ENCODE peak calls at places on chromosomes 16 and 17, in five cellular contexts. P is K562; A is CD4-positive, CD25-positive, alpha-beta regulatory T cell; L is fibroblast of lung; T is IMR-90. G is an unnamed sample.

GRCh38 chr17:21214777-21215541 is 998 bp upstream of the TMEM11 start:
- DNase-seq in P (no peak), A (no peak), L (peak; percentile 35), T (no peak), G (peak; percentile 12)

GRCh38 chr16:72829846-72830620 is 217.9 kb downstream of the ZFHX3 start:
- DNase-seq in P (no peak), A (no peak), L (no peak), T (peak; percentile 75), G (no peak)

GRCh38 chr17:83136156-83136555 is 56.7 kb downstream of the METRNL start:
- DNase-seq in P (no peak), A (no peak), L (no peak), T (no peak), G (no peak)

GRCh38 chr16:8679156-8679555 is 4.7 kb downstream of the ABAT start:
- DNase-seq in P (no peak), A (no peak), L (no peak), T (no peak), G (no peak)

GRCh38 chr16:10971560-10971961 is 27.2 kb downstream of the CLEC16A start:
- DNase-seq in P (peak; percentile 40), A (peak; percentile 81), L (peak; percentile 78), T (peak; percentile 92), G (peak; percentile 79)

GRCh38 chr16:17177242-17177967 is 293.4 kb downstream of the XYLT1 start:
- DNase-seq in P (no peak), A (no peak), L (peak; percentile 95), T (peak; percentile 68), G (no peak)

GRCh38 chr16:79104567-79104966 is 496.0 kb downstream of the MAF start:
- DNase-seq in P (no peak), A (no peak), L (no peak), T (no peak), G (peak; percentile 73)

GRCh38 chr16:78184554-78185183 is 85.2 kb downstream of the WWOX start:
- DNase-seq in P (no peak), A (no peak), L (peak; percentile 49), T (peak; percentile 82), G (no peak)

GRCh38 chr16:70428178-70428998 is 10.5 kb downstream of the ST3GAL2 start:
- DNase-seq in P (peak; percentile 90), A (no peak), L (peak; percentile 96), T (peak; percentile 97), G (peak; percentile 95)

GRCh38 chr16:67939507-67940435 is 3.1 kb upstream of the PSMB10 start:
- DNase-seq in P (no peak), A (peak; percentile 53), L (no peak), T (no peak), G (no peak)

GRCh38 chr17:67137860-67138259 is 93.5 kb downstream of the CACNG1 start:
- DNase-seq in P (no peak), A (peak; percentile 42), L (no peak), T (no peak), G (no peak)

GRCh38 chr16:82081271-82081670 is 46.2 kb downstream of the HSD17B2 start:
- DNase-seq in P (no peak), A (no peak), L (no peak), T (no peak), G (no peak)

GRCh38 chr17:78588258-78589030 is 11.2 kb upstream of the DNAH17 start:
- DNase-seq in P (no peak), A (no peak), L (no peak), T (no peak), G (no peak)

GRCh38 chr17:16943541-16944333 is 28.2 kb downstream of the TNFRSF13B start:
- DNase-seq in P (no peak), A (no peak), L (no peak), T (no peak), G (no peak)

GRCh38 chr16:679808-680624 is at the start of gene STUB1:
- DNase-seq in P (peak; percentile 80), A (peak; percentile 81), L (peak; percentile 78), T (peak; percentile 80), G (peak; percentile 94)

GRCh38 chr17:41697122-41697962 is 8.7 kb downstream of the EIF1 start:
- DNase-seq in P (no peak), A (no peak), L (no peak), T (peak; percentile 64), G (no peak)

GRCh38 chr17:82014971-82015310 is 7.7 kb downstream of the CENPX start:
- DNase-seq in P (no peak), A (no peak), L (no peak), T (no peak), G (no peak)
- H3K36me3 ChIP-seq in P (peaks cover 18% of the 10 kb centered on the region), A (no peaks in the 10 kb centered on the region), L (peaks cover 4% of the 10 kb centered on the region), T (peaks cover 10% of the 10 kb centered on the region), G (no peaks in the 10 kb centered on the region)

DNA sequence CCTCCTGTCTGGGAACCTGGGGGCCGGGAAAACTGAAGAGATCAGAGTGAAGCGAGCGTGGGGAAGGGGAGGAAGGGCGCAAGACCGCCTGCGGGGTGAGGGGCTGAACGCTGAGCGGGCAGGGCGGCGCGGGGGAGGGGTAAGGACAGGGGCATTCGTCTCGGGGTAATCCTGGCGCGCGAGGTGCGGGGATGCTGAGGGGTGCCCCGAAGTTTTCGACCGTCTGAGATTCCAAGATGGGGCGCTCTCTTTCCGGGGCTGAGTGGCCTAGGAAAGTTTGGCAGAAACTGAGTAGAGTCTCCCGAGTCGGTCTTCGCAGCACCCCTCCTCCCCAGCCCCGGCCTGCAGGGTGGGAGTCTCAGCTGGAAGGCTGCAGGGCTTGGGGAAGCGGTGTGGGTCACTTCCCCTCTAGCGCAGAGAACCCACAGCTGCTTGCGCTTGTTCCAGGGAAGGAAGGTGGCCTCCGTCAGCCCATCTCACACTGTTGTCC is 571 bp downstream of the TTYH2 start:
- DNase-seq in P (no peak), A (no peak), L (no peak), T (no peak), G (no peak)
- H3K4me1 ChIP-seq in P (peaks cover 30% of the 10 kb centered on the region), A (peaks cover 52% of the 10 kb centered on the region), L (peaks cover 14% of the 10 kb centered on the region), T (peaks cover 13% of the 10 kb centered on the region), G (peaks cover 17% of the 10 kb centered on the region)

DNA sequence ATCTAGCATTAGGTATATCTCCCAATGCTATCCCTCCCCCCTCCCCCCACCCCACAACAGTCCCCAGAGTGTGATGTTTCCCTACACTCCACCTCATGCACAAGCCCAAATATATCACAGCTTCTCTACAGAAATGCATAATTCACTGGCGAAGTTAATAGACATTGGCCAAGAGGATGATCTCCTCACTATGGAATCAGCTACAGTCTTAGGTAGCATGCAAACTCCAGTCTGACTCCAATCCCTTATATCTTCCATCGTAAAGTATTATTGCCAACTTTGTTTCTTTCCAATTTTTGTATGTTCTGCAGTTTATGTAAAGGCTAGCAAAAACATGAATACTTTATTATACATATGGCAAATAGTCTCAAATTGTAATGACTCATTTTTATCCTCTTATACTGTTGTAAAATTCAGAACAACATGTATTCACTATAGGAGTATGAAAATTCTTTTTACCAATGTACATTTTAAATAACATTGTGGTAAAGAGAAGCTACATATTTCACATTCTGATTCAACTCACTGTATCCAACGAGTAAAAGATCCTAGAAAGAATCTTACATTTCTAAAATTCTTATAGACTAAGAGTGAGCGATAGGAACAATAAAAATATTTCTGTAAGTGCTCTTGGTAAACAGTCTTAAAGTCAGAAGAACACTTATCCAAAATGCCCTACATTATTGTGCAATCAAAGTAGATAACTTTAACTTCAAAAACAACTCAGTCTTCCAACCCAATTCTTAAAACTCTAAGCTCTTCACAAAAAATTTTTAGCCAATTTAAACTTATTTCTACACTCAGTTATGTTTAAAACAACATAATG is 833 bp downstream of the ABCA8 start:
- DNase-seq in P (no peak), A (no peak), L (no peak), T (peak; percentile 15), G (peak; percentile 49)
- H3K4me3 ChIP-seq in P (peak overlapping the region; percentile 34), A (no peak overlapping the region), L (peak overlapping the region; percentile 52), T (no peak overlapping the region), G (peak overlapping the region; percentile 23)

GRCh38 chr16:88706965-88707871 is 915 bp downstream of the CTU2 start:
- DNase-seq in P (no peak), A (no peak), L (no peak), T (no peak), G (no peak)

GRCh38 chr16:88703486-88704309 is 2.5 kb downstream of the RNF166 start:
- DNase-seq in P (no peak), A (peak; percentile 91), L (peak; percentile 22), T (no peak), G (no peak)

GRCh38 chr16:88706288-88706964 is at the start of the genes CTU2 and RNF166:
- DNase-seq in P (peak; percentile 97), A (peak; percentile 91), L (peak; percentile 85), T (peak; percentile 84), G (peak; percentile 95)

GRCh38 chr16:88705746-88706287 is 391 bp downstream of the RNF166 start:
- DNase-seq in P (no peak), A (no peak), L (no peak), T (no peak), G (no peak)

GRCh38 chr16:88705076-88705684 is 1.0 kb downstream of the RNF166 start:
- DNase-seq in P (no peak), A (peak; percentile 54), L (peak; percentile 49), T (peak; percentile 34), G (peak; percentile 18)
- H3K36me3 ChIP-seq in P (peaks cover 58% of the 10 kb centered on the region), A (no peaks in the 10 kb centered on the region), L (peaks cover 5% of the 10 kb centered on the region), T (peaks cover 3% of the 10 kb centered on the region), G (no peaks in the 10 kb centered on the region)

DNA sequence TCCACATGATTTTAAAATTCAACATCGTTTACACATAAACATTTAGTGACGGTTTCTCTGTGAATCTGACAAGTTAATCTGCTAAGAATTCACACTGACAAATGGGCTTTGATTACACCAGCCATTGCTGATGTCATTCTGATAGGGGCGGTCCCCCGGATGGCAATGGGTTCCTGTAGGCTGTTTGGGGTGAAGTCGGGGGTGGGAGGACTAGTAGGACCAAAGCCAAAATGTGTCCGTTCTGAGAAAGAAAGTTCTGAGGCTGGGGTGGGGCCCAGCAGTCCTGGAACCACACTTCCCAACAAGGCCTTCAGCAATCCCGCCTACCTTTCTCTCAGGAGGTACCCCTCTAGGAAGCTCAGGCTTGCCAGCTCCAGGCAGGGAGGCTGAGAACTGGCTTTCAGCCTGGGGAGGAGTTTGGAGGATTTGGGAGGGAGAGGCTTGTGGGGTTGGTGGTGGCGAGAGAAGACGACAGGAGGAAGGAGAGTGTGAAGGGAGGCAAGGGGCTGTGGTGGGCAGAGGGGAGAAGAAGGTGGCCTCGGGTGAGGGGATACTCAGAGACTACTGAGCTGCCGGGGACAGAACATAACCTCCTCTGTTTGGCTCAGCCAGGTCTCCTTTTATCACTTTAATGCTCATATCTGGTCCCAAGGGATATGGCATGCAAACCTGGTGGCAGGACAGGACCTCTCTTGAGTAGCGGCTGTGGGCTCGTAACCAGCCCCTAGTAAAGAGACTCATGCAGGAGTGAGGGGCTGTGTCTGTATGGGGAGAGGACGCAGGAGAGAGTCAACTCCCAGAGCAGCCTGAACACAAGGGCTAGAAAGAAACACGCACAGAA is 8.6 kb downstream of the HIC1 start:
- DNase-seq in P (no peak), A (no peak), L (peak; percentile 79), T (peak; percentile 72), G (no peak)
- H3K4me1 ChIP-seq in P (no peaks in the 10 kb centered on the region), A (peaks cover 6% of the 10 kb centered on the region), L (peaks cover 88% of the 10 kb centered on the region), T (peaks cover 76% of the 10 kb centered on the region), G (peaks cover 22% of the 10 kb centered on the region)

DNA sequence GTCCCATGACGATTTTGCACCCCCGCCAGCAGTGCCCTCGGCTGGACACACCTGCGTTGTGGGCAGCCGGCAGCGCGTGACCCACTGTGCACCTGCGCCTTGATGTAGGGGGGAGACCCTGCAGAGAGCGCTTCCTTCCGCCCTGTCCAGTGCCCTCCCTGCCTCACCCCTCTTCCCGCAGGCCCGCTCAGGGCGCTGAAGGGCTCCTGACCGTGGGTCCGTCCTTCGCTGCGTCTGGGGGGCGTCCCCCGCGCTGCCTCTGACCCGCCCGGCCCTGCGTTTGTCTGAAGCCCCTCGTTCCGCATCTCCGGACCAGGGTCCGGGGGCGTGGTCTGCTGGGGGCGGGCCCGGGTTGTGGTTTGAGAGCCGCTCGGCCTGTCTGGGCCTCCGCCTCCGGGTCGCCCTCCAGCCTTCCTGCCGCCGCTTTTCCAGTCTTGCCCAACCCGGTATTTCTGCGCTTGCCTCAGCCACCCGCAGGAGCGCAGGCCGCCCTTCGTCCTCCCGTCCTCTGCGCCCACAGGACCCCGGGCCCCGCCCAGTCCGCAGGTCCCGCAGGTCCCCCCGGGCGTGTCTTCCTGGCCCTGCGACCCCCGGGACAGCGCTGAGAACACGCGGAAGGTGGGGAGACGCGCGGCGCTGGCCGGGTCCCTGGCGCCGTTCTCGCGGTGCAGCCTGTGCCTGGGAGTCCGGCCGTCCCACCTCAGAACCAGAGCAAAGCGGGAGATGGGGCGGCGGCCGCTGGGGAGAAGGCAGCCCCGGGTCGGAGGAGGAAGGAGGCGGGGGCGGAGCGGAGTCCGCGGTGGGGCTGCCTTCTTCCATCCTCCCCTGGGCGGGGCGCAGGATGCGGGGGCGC is 4.0 kb upstream of the IL17C start:
- DNase-seq in P (peak; percentile 98), A (peak; percentile 73), L (peak; percentile 18), T (peak; percentile 23), G (peak; percentile 63)
- H3K4me3 ChIP-seq in P (peak overlapping the region; percentile 44), A (no peak overlapping the region), L (peak overlapping the region; percentile 47), T (peak overlapping the region; percentile 31), G (peak overlapping the region; percentile 11)